ENCODE peak calls at places on chromosome X, in nine cellular contexts. N, I, Z, C, D, G, T, W and Y are unnamed samples.
A peak's percentile ranks its signal among the peaks of the same experiment; 100 is the strongest.

GRCh38 chrX:71533850-71534515 is 1.1 kb downstream of the OGT start:
- DNase-seq in I (no peak), C (peak; percentile 53), Z (peak; percentile 59), W (peak; percentile 30), G (peak; percentile 42), N (peak; percentile 54), D (peak; percentile 70), T (peak; percentile 65), Y (peak; percentile 30)

GRCh38 chrX:103376979-103377324 is 614 bp downstream of the BEX3 start:
- DNase-seq in G (peak; percentile 67), T (peak; percentile 57), I (no peak), Z (peak; percentile 45), N (no peak), W (peak; percentile 46), D (no peak), C (peak; percentile 72), Y (peak; percentile 29)

GRCh38 chrX:47631676-47632075 is 1.9 kb upstream of the CFP start:
- DNase-seq in D (no peak), Z (no peak), C (no peak), W (no peak), G (no peak), T (no peak), I (no peak), N (no peak), Y (no peak)

GRCh38 chrX:106249706-106250379 is 81.7 kb downstream of the PWWP3B start:
- DNase-seq in G (no peak), T (no peak), D (no peak), I (no peak), Z (no peak), N (no peak), W (peak; percentile 4), C (no peak), Y (no peak)

GRCh38 chrX:34612036-34612435 is 45.0 kb downstream of the TMEM47 start:
- DNase-seq in Z (no peak), G (no peak), D (no peak), C (no peak), I (no peak), T (no peak), W (no peak), N (no peak), Y (no peak)

GRCh38 chrX:46554942-46555341 is 9.7 kb upstream of the ZNF674 start:
- DNase-seq in Z (peak; percentile 62), G (no peak), D (no peak), W (no peak), C (no peak), T (no peak), N (peak; percentile 10), I (no peak), Y (peak; percentile 63)

GRCh38 chrX:124333862-124334261 is 1.4 kb downstream of the TEX13D start:
- DNase-seq in N (no peak), C (no peak), W (no peak), I (no peak), D (no peak), G (no peak), T (no peak), Z (no peak), Y (no peak)

GRCh38 chrX:17464196-17464595 is 89.2 kb downstream of the NHS start:
- DNase-seq in N (no peak), Z (peak; percentile 82), T (no peak), W (no peak), D (no peak), I (no peak), G (no peak), C (no peak), Y (peak; percentile 26)

GRCh38 chrX:56995271-56995994 is at the start of gene SPIN3:
- DNase-seq in I (peak; percentile 73), D (no peak), G (peak; percentile 80), C (peak; percentile 86), T (peak; percentile 89), Z (peak; percentile 69), N (peak; percentile 43), W (peak; percentile 89), Y (peak; percentile 86)

GRCh38 chrX:19904778-19905367 is 17.5 kb upstream of the SH3KBP1 start:
- DNase-seq in D (peak; percentile 72), N (peak; percentile 66), C (peak; percentile 79), Z (peak; percentile 60), G (peak; percentile 59), I (peak; percentile 34), W (peak; percentile 36), T (peak; percentile 55), Y (peak; percentile 84)

GRCh38 chrX:72268601-72269365 is 8.3 kb downstream of the RPS4X start:
- DNase-seq in C (no peak), T (no peak), D (no peak), Z (peak; percentile 75), I (no peak), G (no peak), W (peak; percentile 33), N (no peak), Y (no peak)

GRCh38 chrX:21374994-21375794 is 976 bp downstream of the CNKSR2 start:
- DNase-seq in W (peak; percentile 5), G (peak; percentile 28), Z (no peak), T (peak; percentile 28), C (peak; percentile 23), N (no peak), I (no peak), D (no peak), Y (no peak)

GRCh38 chrX:21374163-21374993 is at the start of gene CNKSR2:
- DNase-seq in Z (peak; percentile 50), D (no peak), I (no peak), N (peak; percentile 84), C (peak; percentile 74), G (peak; percentile 87), W (peak; percentile 78), T (peak; percentile 80), Y (peak; percentile 14)

GRCh38 chrX:21373001-21373400 is 1.2 kb upstream of the CNKSR2 start:
- DNase-seq in W (no peak), T (no peak), C (no peak), D (no peak), Z (no peak), I (no peak), G (no peak), N (no peak), Y (no peak)

GRCh38 chrX:21375795-21376069 is 1.5 kb downstream of the CNKSR2 start:
- DNase-seq in C (peak; percentile 46), I (no peak), N (no peak), T (peak; percentile 64), D (no peak), W (peak; percentile 8), G (peak; percentile 36), Z (no peak), Y (no peak)

GRCh38 chrX:21373637-21374162 is 518 bp upstream of the CNKSR2 start:
- DNase-seq in D (no peak), C (peak; percentile 27), W (no peak), N (peak; percentile 28), I (no peak), G (no peak), T (peak; percentile 89), Z (peak; percentile 22), Y (no peak)
- TF ChIP-seq EZH2phosphoT487 in D (no peak), C (no peak), W (no peak), N (no peak), I (no peak), G (no peak), T (no peak), Z (no peak), Y (no peak)

GRCh38 chrX:131675596-131676194 is 131.8 kb downstream of the OR13H1 start:
- DNase-seq in C (peak; percentile 56), T (peak; percentile 39), Z (peak; percentile 19), I (peak; percentile 7), W (peak; percentile 19), G (peak; percentile 35), D (peak; percentile 2), N (peak; percentile 52), Y (peak; percentile 45)
- TF ChIP-seq EZH2phosphoT487 in C (no peak), T (no peak), Z (no peak), I (no peak), W (no peak), G (no peak), D (no peak), N (no peak), Y (no peak)

GRCh38 chrX:130111220-130111934 is 1.1 kb upstream of the ELF4 start:
- DNase-seq in Z (peak; percentile 51), N (no peak), C (peak; percentile 17), G (no peak), D (no peak), W (no peak), I (no peak), T (no peak), Y (no peak)

GRCh38 chrX:130109429-130110378 is 593 bp downstream of the ELF4 start:
- DNase-seq in Z (peak; percentile 62), N (no peak), G (peak; percentile 61), T (peak; percentile 30), I (no peak), D (peak; percentile 35), W (peak; percentile 40), C (peak; percentile 41), Y (peak; percentile 21)

GRCh38 chrX:130108647-130109428 is 1.5 kb downstream of the ELF4 start:
- DNase-seq in Z (peak; percentile 62), T (no peak), G (peak; percentile 36), D (peak; percentile 53), I (no peak), C (no peak), W (peak; percentile 46), N (no peak), Y (peak; percentile 44)

GRCh38 chrX:130111935-130112221 is 1.6 kb upstream of the ELF4 start:
- DNase-seq in Z (no peak), C (no peak), N (no peak), G (no peak), W (no peak), D (no peak), T (no peak), I (no peak), Y (no peak)

GRCh38 chrX:130110379-130111219 is at the start of gene ELF4:
- DNase-seq in D (peak; percentile 64), T (peak; percentile 42), N (peak; percentile 55), C (peak; percentile 44), G (peak; percentile 85), W (peak; percentile 77), I (no peak), Z (peak; percentile 84), Y (peak; percentile 68)
- TF ChIP-seq EZH2phosphoT487 in D (no peak), T (no peak), N (no peak), C (no peak), G (no peak), W (no peak), I (no peak), Z (no peak), Y (no peak)

DNA sequence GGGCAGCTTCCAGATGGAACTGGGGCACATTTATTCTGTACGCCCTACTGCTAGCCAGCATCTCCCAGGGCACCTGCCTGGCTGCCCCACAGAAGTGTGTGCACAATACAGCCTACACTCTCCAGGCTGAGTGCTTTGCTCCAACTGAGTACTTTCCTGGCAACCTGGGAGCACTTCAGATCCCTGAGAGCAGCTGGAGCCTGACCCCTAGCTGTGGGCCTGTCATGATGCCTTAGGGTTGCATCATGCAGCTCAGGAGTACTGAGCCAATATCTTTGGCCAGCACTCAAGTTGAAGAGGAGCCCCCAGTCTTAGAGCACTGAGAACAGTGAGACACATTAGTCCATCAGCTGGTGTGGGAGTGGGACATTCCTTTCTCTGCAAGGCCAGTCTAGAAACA is 321.9 kb downstream of the CFAP47 start:
- DNase-seq in T (no peak), I (no peak), G (no peak), W (no peak), Z (no peak), N (no peak), C (no peak), D (no peak), Y (no peak)
- TF ChIP-seq EZH2phosphoT487 in T (no peak), I (no peak), G (no peak), W (no peak), Z (no peak), N (no peak), C (no peak), D (no peak), Y (no peak)